ENCODE peak calls at places on chromosome 4, in five cellular contexts. D is activated CD4-positive, alpha-beta T cell treated with anti-CD3 and anti-CD28 coated beads, Interleukin-2, amount 50 U/mL, for 4 hours; S is fibroblast of pulmonary artery; R is cardiac fibroblast; I is EH. U is an unnamed sample.

GRCh38 chr4:101345596-101346311 is 1.6 kb downstream of the PPP3CA start:
- DNase-seq in D (peak; percentile 30), S (peak; percentile 55), R (peak; percentile 61), I (peak; percentile 61), U (peak; percentile 62)

GRCh38 chr4:183848762-183849161 is 56.3 kb upstream of the STOX2 start:
- DNase-seq in D (no peak), S (no peak), R (no peak), I (no peak), U (no peak)

GRCh38 chr4:107164962-107165361 is 128.8 kb upstream of the DKK2 start:
- DNase-seq in D (no peak), S (no peak), R (no peak), I (no peak), U (no peak)

GRCh38 chr4:70722199-70722791 is 531 bp downstream of the RUFY3 start:
- DNase-seq in D (peak; percentile 26), S (peak; percentile 75), R (peak; percentile 72), I (peak; percentile 73), U (peak; percentile 45)

GRCh38 chr4:7032591-7032990 is 10.6 kb upstream of the TADA2B start:
- DNase-seq in D (no peak), S (no peak), R (no peak), I (no peak), U (no peak)

GRCh38 chr4:125741825-125742452 is 427.2 kb downstream of the FAT4 start:
- DNase-seq in D (no peak), S (peak; percentile 76), R (peak; percentile 70), I (peak; percentile 47), U (peak; percentile 69)

GRCh38 chr4:14897217-14897616 is 105.1 kb upstream of the CPEB2 start:
- DNase-seq in D (no peak), S (no peak), R (no peak), I (no peak), U (no peak)

GRCh38 chr4:176309772-176310171 is 10.0 kb upstream of the SPCS3 start:
- DNase-seq in D (no peak), S (no peak), R (no peak), I (peak; percentile 34), U (no peak)

GRCh38 chr4:11506194-11506593 is 77.5 kb upstream of the HS3ST1 start:
- DNase-seq in D (no peak), S (no peak), R (no peak), I (no peak), U (no peak)

GRCh38 chr4:30770049-30770549 is 49.9 kb downstream of the PCDH7 start:
- DNase-seq in D (no peak), S (peak; percentile 90), R (peak; percentile 76), I (peak; percentile 32), U (peak; percentile 62)

GRCh38 chr4:77931452-77932135 is 69.0 kb downstream of the MRPL1 start:
- DNase-seq in D (no peak), S (peak; percentile 86), R (peak; percentile 80), I (peak; percentile 70), U (peak; percentile 94)

GRCh38 chr4:153651041-153651960 is 32.8 kb upstream of the TLR2 start:
- DNase-seq in D (peak; percentile 40), S (no peak), R (no peak), I (no peak), U (peak; percentile 20)

GRCh38 chr4:38905657-38906398 is 38.2 kb downstream of the FAM114A1 start:
- DNase-seq in D (no peak), S (no peak), R (no peak), I (no peak), U (no peak)

GRCh38 chr4:28146191-28146590 is 1285.5 kb downstream of the STIM2 start:
- DNase-seq in D (no peak), S (no peak), R (no peak), I (no peak), U (no peak)

GRCh38 chr4:17027495-17027894 is 129.1 kb upstream of the LDB2 start:
- DNase-seq in D (no peak), S (peak; percentile 98), R (peak; percentile 96), I (peak; percentile 99), U (peak; percentile 89)

GRCh38 chr4:138021116-138021820 is 220.9 kb downstream of the SLC7A11 start:
- DNase-seq in D (no peak), S (no peak), R (no peak), I (no peak), U (no peak)

GRCh38 chr4:30535255-30535654 is 184.9 kb upstream of the PCDH7 start:
- DNase-seq in D (no peak), S (peak; percentile 8), R (peak; percentile 2), I (no peak), U (no peak)

GRCh38 chr4:3869661-3870566 is 103.7 kb downstream of the ADRA2C start:
- DNase-seq in D (no peak), S (no peak), R (no peak), I (no peak), U (no peak)

GRCh38 chr4:4991541-4992099 is 27.6 kb downstream of the CYTL1 start:
- DNase-seq in D (no peak), S (no peak), R (no peak), I (no peak), U (no peak)

GRCh38 chr4:14994242-14994641 is 8.0 kb upstream of the CPEB2 start:
- DNase-seq in D (no peak), S (peak; percentile 33), R (no peak), I (peak; percentile 33), U (peak; percentile 14)

GRCh38 chr4:140094701-140095420 is 59.1 kb downstream of the MAML3 start:
- DNase-seq in D (peak; percentile 57), S (no peak), R (no peak), I (no peak), U (peak; percentile 80)

GRCh38 chr4:72375050-72375736 is 193.8 kb downstream of the ADAMTS3 start:
- DNase-seq in D (no peak), S (peak; percentile 51), R (peak; percentile 46), I (peak; percentile 97), U (no peak)

GRCh38 chr4:7416745-7417432 is 17.8 kb downstream of the PSAPL1 start:
- DNase-seq in D (no peak), S (no peak), R (no peak), I (no peak), U (no peak)

GRCh38 chr4:88674565-88674964 is 23.1 kb downstream of the NAP1L5 start:
- DNase-seq in D (no peak), S (no peak), R (no peak), I (peak; percentile 35), U (no peak)

GRCh38 chr4:80183196-80184052 is 13.9 kb upstream of the PRDM8 start:
- DNase-seq in D (no peak), S (peak; percentile 21), R (no peak), I (peak; percentile 21), U (no peak)

GRCh38 chr4:4866833-4867744 is 7.6 kb downstream of the MSX1 start:
- DNase-seq in D (no peak), S (no peak), R (peak; percentile 19), I (no peak), U (peak; percentile 53)

GRCh38 chr4:103403619-103404018 is 205.5 kb upstream of the CENPE start:
- DNase-seq in D (no peak), S (no peak), R (no peak), I (no peak), U (no peak)

GRCh38 chr4:7649741-7650531 is 215.2 kb upstream of the PSAPL1 start:
- DNase-seq in D (peak; percentile 8), S (peak; percentile 58), R (peak; percentile 45), I (peak; percentile 99), U (peak; percentile 57)

GRCh38 chr4:13618212-13618806 is 9.2 kb downstream of the BOD1L1 start:
- DNase-seq in D (no peak), S (no peak), R (no peak), I (no peak), U (no peak)

GRCh38 chr4:111512081-111512774 is 633.0 kb upstream of the FAM241A start:
- DNase-seq in D (no peak), S (peak; percentile 92), R (peak; percentile 84), I (peak; percentile 91), U (no peak)

GRCh38 chr4:28536124-28536523 is 1675.5 kb downstream of the STIM2 start:
- DNase-seq in D (no peak), S (no peak), R (no peak), I (no peak), U (no peak)

GRCh38 chr4:100816646-100817045 is 298.8 kb upstream of the EMCN start:
- DNase-seq in D (no peak), S (no peak), R (no peak), I (peak; percentile 45), U (no peak)